ENCODE peak calls at places on chromosomes 7 and 10, in four cellular contexts. M is endothelial cell, I is left cardiac atrium, X is gastrocnemius medialis. V is an unnamed sample.

GRCh38 chr10:82888809-82889455 is 1013.9 kb downstream of the NRG3 start:
- DNase-seq in I (no peak), X (no peak), M (no peak), V (no peak)

GRCh38 chr7:2633538-2634264 is 1.9 kb downstream of the TTYH3 start:
- DNase-seq in X (no peak), M (no peak), I (peak), V (peak)

GRCh38 chr7:30682131-30683083 is at the start of gene CRHR2:
- DNase-seq in I (peak), M (peak), X (no peak), V (no peak)

GRCh38 chr7:90645784-90646183 is 49.7 kb downstream of the CDK14 start:
- DNase-seq in X (no peak), M (no peak), I (no peak), V (no peak)

GRCh38 chr7:81638216-81638615 is 131.6 kb downstream of the HGF start:
- DNase-seq in M (no peak), X (no peak), I (no peak), V (peak)

GRCh38 chr7:2554654-2555053 is 670 bp downstream of the BRAT1 start:
- DNase-seq in I (no peak), X (no peak), M (no peak), V (no peak)

GRCh38 chr10:58013406-58013805 is 254.3 kb downstream of the IPMK start:
- DNase-seq in I (no peak), X (no peak), M (no peak), V (no peak)

GRCh38 chr10:117094856-117095255 is 43.2 kb downstream of the VAX1 start:
- DNase-seq in I (no peak), M (no peak), X (no peak), V (no peak)

GRCh38 chr10:68871731-68872342 is 29.3 kb upstream of the DDX50 start:
- DNase-seq in X (no peak), I (no peak), M (no peak), V (no peak)